ENCODE peak calls at places on chromosomes 3 and 15, in seven cellular contexts. One of them, this sample, is unnamed.

GRCh38 chr3:128867200-128868125 is 12.0 kb upstream of the ACAD9 start:
- DNase-seq in stimulated activated CD4-positive, alpha-beta T cell treated with anti-CD3 and anti-CD28 coated beads, Interleukin-2, amount 100 ng/mL, for 48 hours: no peak
- DNase-seq in HCEC 1CT: peak
- DNase-seq in GM20000: no peak
- DNase-seq in NCI-H187: no peak
- DNase-seq in NCI-H1092 treated with DMSO at 0.1 percent for 48 hours: no peak
- DNase-seq in body of pancreas: no peak
- DNase-seq in this sample: peak

GRCh38 chr3:107579372-107579771 is 56.6 kb downstream of the BBX start:
- DNase-seq in stimulated activated CD4-positive, alpha-beta T cell treated with anti-CD3 and anti-CD28 coated beads, Interleukin-2, amount 100 ng/mL, for 48 hours: no peak
- DNase-seq in HCEC 1CT: no peak
- DNase-seq in GM20000: no peak
- DNase-seq in NCI-H187: no peak
- DNase-seq in NCI-H1092 treated with DMSO at 0.1 percent for 48 hours: no peak
- DNase-seq in body of pancreas: no peak
- DNase-seq in this sample: no peak

GRCh38 chr3:55486101-55486856 is 827 bp downstream of the WNT5A start:
- DNase-seq in stimulated activated CD4-positive, alpha-beta T cell treated with anti-CD3 and anti-CD28 coated beads, Interleukin-2, amount 100 ng/mL, for 48 hours: no peak
- DNase-seq in HCEC 1CT: peak
- DNase-seq in GM20000: no peak
- DNase-seq in NCI-H187: no peak
- DNase-seq in NCI-H1092 treated with DMSO at 0.1 percent for 48 hours: peak
- DNase-seq in body of pancreas: peak
- DNase-seq in this sample: peak

GRCh38 chr15:72861511-72861910 is 78.0 kb upstream of the ADPGK start:
- DNase-seq in stimulated activated CD4-positive, alpha-beta T cell treated with anti-CD3 and anti-CD28 coated beads, Interleukin-2, amount 100 ng/mL, for 48 hours: no peak
- DNase-seq in HCEC 1CT: no peak
- DNase-seq in GM20000: no peak
- DNase-seq in NCI-H187: no peak
- DNase-seq in NCI-H1092 treated with DMSO at 0.1 percent for 48 hours: no peak
- DNase-seq in body of pancreas: no peak
- DNase-seq in this sample: no peak

GRCh38 chr3:107753988-107754387 is 231.2 kb downstream of the BBX start:
- DNase-seq in stimulated activated CD4-positive, alpha-beta T cell treated with anti-CD3 and anti-CD28 coated beads, Interleukin-2, amount 100 ng/mL, for 48 hours: no peak
- DNase-seq in HCEC 1CT: no peak
- DNase-seq in GM20000: no peak
- DNase-seq in NCI-H187: no peak
- DNase-seq in NCI-H1092 treated with DMSO at 0.1 percent for 48 hours: no peak
- DNase-seq in body of pancreas: no peak
- DNase-seq in this sample: no peak

GRCh38 chr15:86568378-86568777 is 488.7 kb downstream of the AGBL1 start:
- DNase-seq in stimulated activated CD4-positive, alpha-beta T cell treated with anti-CD3 and anti-CD28 coated beads, Interleukin-2, amount 100 ng/mL, for 48 hours: no peak
- DNase-seq in HCEC 1CT: no peak
- DNase-seq in GM20000: no peak
- DNase-seq in NCI-H187: no peak
- DNase-seq in NCI-H1092 treated with DMSO at 0.1 percent for 48 hours: no peak
- DNase-seq in body of pancreas: no peak
- DNase-seq in this sample: no peak

GRCh38 chr3:50112462-50112861 is 23.7 kb downstream of the RBM5 start:
- DNase-seq in stimulated activated CD4-positive, alpha-beta T cell treated with anti-CD3 and anti-CD28 coated beads, Interleukin-2, amount 100 ng/mL, for 48 hours: no peak
- DNase-seq in HCEC 1CT: no peak
- DNase-seq in GM20000: no peak
- DNase-seq in NCI-H187: peak
- DNase-seq in NCI-H1092 treated with DMSO at 0.1 percent for 48 hours: no peak
- DNase-seq in body of pancreas: no peak
- DNase-seq in this sample: no peak

GRCh38 chr3:185744997-185745843 is 79.6 kb downstream of the IGF2BP2 start:
- DNase-seq in stimulated activated CD4-positive, alpha-beta T cell treated with anti-CD3 and anti-CD28 coated beads, Interleukin-2, amount 100 ng/mL, for 48 hours: no peak
- DNase-seq in HCEC 1CT: peak
- DNase-seq in GM20000: peak
- DNase-seq in NCI-H187: no peak
- DNase-seq in NCI-H1092 treated with DMSO at 0.1 percent for 48 hours: no peak
- DNase-seq in body of pancreas: no peak
- DNase-seq in this sample: peak

GRCh38 chr3:37862219-37862711 is 585 bp downstream of the CTDSPL start:
- DNase-seq in stimulated activated CD4-positive, alpha-beta T cell treated with anti-CD3 and anti-CD28 coated beads, Interleukin-2, amount 100 ng/mL, for 48 hours: peak
- DNase-seq in HCEC 1CT: peak
- DNase-seq in GM20000: peak
- DNase-seq in NCI-H187: no peak
- DNase-seq in NCI-H1092 treated with DMSO at 0.1 percent for 48 hours: no peak
- DNase-seq in body of pancreas: peak
- DNase-seq in this sample: peak

GRCh38 chr3:50575372-50575771 is 6.0 kb downstream of the HEMK1 start:
- DNase-seq in stimulated activated CD4-positive, alpha-beta T cell treated with anti-CD3 and anti-CD28 coated beads, Interleukin-2, amount 100 ng/mL, for 48 hours: no peak
- DNase-seq in HCEC 1CT: no peak
- DNase-seq in GM20000: no peak
- DNase-seq in NCI-H187: no peak
- DNase-seq in NCI-H1092 treated with DMSO at 0.1 percent for 48 hours: no peak
- DNase-seq in body of pancreas: no peak
- DNase-seq in this sample: peak

GRCh38 chr3:160052385-160053047 is 63.9 kb downstream of the IL12A start:
- DNase-seq in stimulated activated CD4-positive, alpha-beta T cell treated with anti-CD3 and anti-CD28 coated beads, Interleukin-2, amount 100 ng/mL, for 48 hours: no peak
- DNase-seq in HCEC 1CT: no peak
- DNase-seq in GM20000: no peak
- DNase-seq in NCI-H187: no peak
- DNase-seq in NCI-H1092 treated with DMSO at 0.1 percent for 48 hours: no peak
- DNase-seq in body of pancreas: peak
- DNase-seq in this sample: no peak

GRCh38 chr3:83226751-83227150 is 1465.3 kb upstream of the GBE1 start:
- DNase-seq in stimulated activated CD4-positive, alpha-beta T cell treated with anti-CD3 and anti-CD28 coated beads, Interleukin-2, amount 100 ng/mL, for 48 hours: no peak
- DNase-seq in HCEC 1CT: no peak
- DNase-seq in GM20000: no peak
- DNase-seq in NCI-H187: no peak
- DNase-seq in NCI-H1092 treated with DMSO at 0.1 percent for 48 hours: no peak
- DNase-seq in body of pancreas: no peak
- DNase-seq in this sample: no peak

GRCh38 chr3:150421256-150421655 is 13.2 kb downstream of the TSC22D2 start:
- DNase-seq in stimulated activated CD4-positive, alpha-beta T cell treated with anti-CD3 and anti-CD28 coated beads, Interleukin-2, amount 100 ng/mL, for 48 hours: no peak
- DNase-seq in HCEC 1CT: no peak
- DNase-seq in GM20000: no peak
- DNase-seq in NCI-H187: no peak
- DNase-seq in NCI-H1092 treated with DMSO at 0.1 percent for 48 hours: no peak
- DNase-seq in body of pancreas: no peak
- DNase-seq in this sample: no peak

GRCh38 chr15:51708013-51708412 is 26.7 kb downstream of the SCG3 start:
- DNase-seq in stimulated activated CD4-positive, alpha-beta T cell treated with anti-CD3 and anti-CD28 coated beads, Interleukin-2, amount 100 ng/mL, for 48 hours: no peak
- DNase-seq in HCEC 1CT: no peak
- DNase-seq in GM20000: no peak
- DNase-seq in NCI-H187: no peak
- DNase-seq in NCI-H1092 treated with DMSO at 0.1 percent for 48 hours: peak
- DNase-seq in body of pancreas: peak
- DNase-seq in this sample: no peak

GRCh38 chr15:83714888-83715287 is 61.0 kb downstream of the ADAMTSL3 start:
- DNase-seq in stimulated activated CD4-positive, alpha-beta T cell treated with anti-CD3 and anti-CD28 coated beads, Interleukin-2, amount 100 ng/mL, for 48 hours: no peak
- DNase-seq in HCEC 1CT: no peak
- DNase-seq in GM20000: no peak
- DNase-seq in NCI-H187: no peak
- DNase-seq in NCI-H1092 treated with DMSO at 0.1 percent for 48 hours: no peak
- DNase-seq in body of pancreas: no peak
- DNase-seq in this sample: no peak

GRCh38 chr3:139343895-139344856 is at the start of gene MRPS22:
- DNase-seq in stimulated activated CD4-positive, alpha-beta T cell treated with anti-CD3 and anti-CD28 coated beads, Interleukin-2, amount 100 ng/mL, for 48 hours: peak
- DNase-seq in HCEC 1CT: peak
- DNase-seq in GM20000: peak
- DNase-seq in NCI-H187: peak
- DNase-seq in NCI-H1092 treated with DMSO at 0.1 percent for 48 hours: peak
- DNase-seq in body of pancreas: peak
- DNase-seq in this sample: peak

GRCh38 chr15:26744894-26745293 is 28.0 kb downstream of the GABRB3 start:
- DNase-seq in stimulated activated CD4-positive, alpha-beta T cell treated with anti-CD3 and anti-CD28 coated beads, Interleukin-2, amount 100 ng/mL, for 48 hours: no peak
- DNase-seq in HCEC 1CT: no peak
- DNase-seq in GM20000: no peak
- DNase-seq in NCI-H187: no peak
- DNase-seq in NCI-H1092 treated with DMSO at 0.1 percent for 48 hours: no peak
- DNase-seq in body of pancreas: no peak
- DNase-seq in this sample: no peak

GRCh38 chr3:165920984-165921383 is 83.8 kb upstream of the BCHE start:
- DNase-seq in stimulated activated CD4-positive, alpha-beta T cell treated with anti-CD3 and anti-CD28 coated beads, Interleukin-2, amount 100 ng/mL, for 48 hours: no peak
- DNase-seq in HCEC 1CT: no peak
- DNase-seq in GM20000: no peak
- DNase-seq in NCI-H187: no peak
- DNase-seq in NCI-H1092 treated with DMSO at 0.1 percent for 48 hours: no peak
- DNase-seq in body of pancreas: no peak
- DNase-seq in this sample: no peak

GRCh38 chr15:81292516-81293001 is 31.4 kb downstream of the STARD5 start:
- DNase-seq in stimulated activated CD4-positive, alpha-beta T cell treated with anti-CD3 and anti-CD28 coated beads, Interleukin-2, amount 100 ng/mL, for 48 hours: no peak
- DNase-seq in HCEC 1CT: no peak
- DNase-seq in GM20000: peak
- DNase-seq in NCI-H187: no peak
- DNase-seq in NCI-H1092 treated with DMSO at 0.1 percent for 48 hours: no peak
- DNase-seq in body of pancreas: no peak
- DNase-seq in this sample: no peak

GRCh38 chr15:75170711-75171341 is 30.9 kb upstream of the C15orf39 start:
- DNase-seq in stimulated activated CD4-positive, alpha-beta T cell treated with anti-CD3 and anti-CD28 coated beads, Interleukin-2, amount 100 ng/mL, for 48 hours: no peak
- DNase-seq in HCEC 1CT: no peak
- DNase-seq in GM20000: no peak
- DNase-seq in NCI-H187: no peak
- DNase-seq in NCI-H1092 treated with DMSO at 0.1 percent for 48 hours: no peak
- DNase-seq in body of pancreas: peak
- DNase-seq in this sample: peak

GRCh38 chr15:45457215-45457614 is 65.3 kb downstream of the SLC30A4 start:
- DNase-seq in stimulated activated CD4-positive, alpha-beta T cell treated with anti-CD3 and anti-CD28 coated beads, Interleukin-2, amount 100 ng/mL, for 48 hours: peak
- DNase-seq in HCEC 1CT: no peak
- DNase-seq in GM20000: no peak
- DNase-seq in NCI-H187: no peak
- DNase-seq in NCI-H1092 treated with DMSO at 0.1 percent for 48 hours: no peak
- DNase-seq in body of pancreas: peak
- DNase-seq in this sample: no peak

GRCh38 chr15:66621491-66622467 is 56.0 kb upstream of the LCTL start:
- DNase-seq in stimulated activated CD4-positive, alpha-beta T cell treated with anti-CD3 and anti-CD28 coated beads, Interleukin-2, amount 100 ng/mL, for 48 hours: no peak
- DNase-seq in HCEC 1CT: no peak
- DNase-seq in GM20000: no peak
- DNase-seq in NCI-H187: no peak
- DNase-seq in NCI-H1092 treated with DMSO at 0.1 percent for 48 hours: no peak
- DNase-seq in body of pancreas: no peak
- DNase-seq in this sample: peak

GRCh38 chr3:37608061-37608702 is 253.5 kb upstream of the CTDSPL start:
- DNase-seq in stimulated activated CD4-positive, alpha-beta T cell treated with anti-CD3 and anti-CD28 coated beads, Interleukin-2, amount 100 ng/mL, for 48 hours: no peak
- DNase-seq in HCEC 1CT: peak
- DNase-seq in GM20000: no peak
- DNase-seq in NCI-H187: no peak
- DNase-seq in NCI-H1092 treated with DMSO at 0.1 percent for 48 hours: no peak
- DNase-seq in body of pancreas: no peak
- DNase-seq in this sample: no peak

GRCh38 chr15:43121863-43122262 is 11.5 kb upstream of the TMEM62 start:
- DNase-seq in stimulated activated CD4-positive, alpha-beta T cell treated with anti-CD3 and anti-CD28 coated beads, Interleukin-2, amount 100 ng/mL, for 48 hours: no peak
- DNase-seq in HCEC 1CT: no peak
- DNase-seq in GM20000: no peak
- DNase-seq in NCI-H187: no peak
- DNase-seq in NCI-H1092 treated with DMSO at 0.1 percent for 48 hours: no peak
- DNase-seq in body of pancreas: no peak
- DNase-seq in this sample: no peak

GRCh38 chr3:26579126-26579525 is 43.4 kb upstream of the LRRC3B start:
- DNase-seq in stimulated activated CD4-positive, alpha-beta T cell treated with anti-CD3 and anti-CD28 coated beads, Interleukin-2, amount 100 ng/mL, for 48 hours: no peak
- DNase-seq in HCEC 1CT: no peak
- DNase-seq in GM20000: no peak
- DNase-seq in NCI-H187: no peak
- DNase-seq in NCI-H1092 treated with DMSO at 0.1 percent for 48 hours: no peak
- DNase-seq in body of pancreas: no peak
- DNase-seq in this sample: no peak

GRCh38 chr15:41610048-41610447 is 50.2 kb upstream of the MGA start:
- DNase-seq in stimulated activated CD4-positive, alpha-beta T cell treated with anti-CD3 and anti-CD28 coated beads, Interleukin-2, amount 100 ng/mL, for 48 hours: no peak
- DNase-seq in HCEC 1CT: no peak
- DNase-seq in GM20000: no peak
- DNase-seq in NCI-H187: no peak
- DNase-seq in NCI-H1092 treated with DMSO at 0.1 percent for 48 hours: no peak
- DNase-seq in body of pancreas: no peak
- DNase-seq in this sample: no peak

GRCh38 chr3:15636028-15636709 is 34.6 kb downstream of the BTD start:
- DNase-seq in stimulated activated CD4-positive, alpha-beta T cell treated with anti-CD3 and anti-CD28 coated beads, Interleukin-2, amount 100 ng/mL, for 48 hours: no peak
- DNase-seq in HCEC 1CT: peak
- DNase-seq in GM20000: no peak
- DNase-seq in NCI-H187: no peak
- DNase-seq in NCI-H1092 treated with DMSO at 0.1 percent for 48 hours: no peak
- DNase-seq in body of pancreas: no peak
- DNase-seq in this sample: peak

GRCh38 chr3:184632551-184632950 is 71.0 kb downstream of the EPHB3 start:
- DNase-seq in stimulated activated CD4-positive, alpha-beta T cell treated with anti-CD3 and anti-CD28 coated beads, Interleukin-2, amount 100 ng/mL, for 48 hours: no peak
- DNase-seq in HCEC 1CT: no peak
- DNase-seq in GM20000: no peak
- DNase-seq in NCI-H187: no peak
- DNase-seq in NCI-H1092 treated with DMSO at 0.1 percent for 48 hours: no peak
- DNase-seq in body of pancreas: no peak
- DNase-seq in this sample: no peak

GRCh38 chr3:57557088-57557537 is 1.0 kb downstream of the PDE12 start:
- DNase-seq in stimulated activated CD4-positive, alpha-beta T cell treated with anti-CD3 and anti-CD28 coated beads, Interleukin-2, amount 100 ng/mL, for 48 hours: peak
- DNase-seq in HCEC 1CT: peak
- DNase-seq in GM20000: peak
- DNase-seq in NCI-H187: no peak
- DNase-seq in NCI-H1092 treated with DMSO at 0.1 percent for 48 hours: no peak
- DNase-seq in body of pancreas: peak
- DNase-seq in this sample: peak

GRCh38 chr3:173823911-173824460 is 426.4 kb downstream of the NLGN1 start:
- DNase-seq in stimulated activated CD4-positive, alpha-beta T cell treated with anti-CD3 and anti-CD28 coated beads, Interleukin-2, amount 100 ng/mL, for 48 hours: no peak
- DNase-seq in HCEC 1CT: no peak
- DNase-seq in GM20000: no peak
- DNase-seq in NCI-H187: no peak
- DNase-seq in NCI-H1092 treated with DMSO at 0.1 percent for 48 hours: no peak
- DNase-seq in body of pancreas: no peak
- DNase-seq in this sample: peak

GRCh38 chr3:17544632-17545031 is 197.8 kb downstream of the TBC1D5 start:
- DNase-seq in stimulated activated CD4-positive, alpha-beta T cell treated with anti-CD3 and anti-CD28 coated beads, Interleukin-2, amount 100 ng/mL, for 48 hours: no peak
- DNase-seq in HCEC 1CT: peak
- DNase-seq in GM20000: no peak
- DNase-seq in NCI-H187: no peak
- DNase-seq in NCI-H1092 treated with DMSO at 0.1 percent for 48 hours: no peak
- DNase-seq in body of pancreas: no peak
- DNase-seq in this sample: no peak

GRCh38 chr3:109161487-109162108 is 25.1 kb downstream of the C3orf85 start:
- DNase-seq in stimulated activated CD4-positive, alpha-beta T cell treated with anti-CD3 and anti-CD28 coated beads, Interleukin-2, amount 100 ng/mL, for 48 hours: no peak
- DNase-seq in HCEC 1CT: no peak
- DNase-seq in GM20000: no peak
- DNase-seq in NCI-H187: no peak
- DNase-seq in NCI-H1092 treated with DMSO at 0.1 percent for 48 hours: no peak
- DNase-seq in body of pancreas: no peak
- DNase-seq in this sample: no peak

GRCh38 chr3:66047321-66048050 is 8.8 kb upstream of the MAGI1 start:
- DNase-seq in stimulated activated CD4-positive, alpha-beta T cell treated with anti-CD3 and anti-CD28 coated beads, Interleukin-2, amount 100 ng/mL, for 48 hours: no peak
- DNase-seq in HCEC 1CT: peak
- DNase-seq in GM20000: no peak
- DNase-seq in NCI-H187: no peak
- DNase-seq in NCI-H1092 treated with DMSO at 0.1 percent for 48 hours: no peak
- DNase-seq in body of pancreas: no peak
- DNase-seq in this sample: peak

GRCh38 chr15:101201411-101202174 is 50.3 kb downstream of the CHSY1 start:
- DNase-seq in stimulated activated CD4-positive, alpha-beta T cell treated with anti-CD3 and anti-CD28 coated beads, Interleukin-2, amount 100 ng/mL, for 48 hours: no peak
- DNase-seq in HCEC 1CT: peak
- DNase-seq in GM20000: no peak
- DNase-seq in NCI-H187: no peak
- DNase-seq in NCI-H1092 treated with DMSO at 0.1 percent for 48 hours: no peak
- DNase-seq in body of pancreas: peak
- DNase-seq in this sample: peak

GRCh38 chr3:43733459-43734384 is 43.0 kb downstream of the ABHD5 start:
- DNase-seq in stimulated activated CD4-positive, alpha-beta T cell treated with anti-CD3 and anti-CD28 coated beads, Interleukin-2, amount 100 ng/mL, for 48 hours: no peak
- DNase-seq in HCEC 1CT: peak
- DNase-seq in GM20000: no peak
- DNase-seq in NCI-H187: no peak
- DNase-seq in NCI-H1092 treated with DMSO at 0.1 percent for 48 hours: no peak
- DNase-seq in body of pancreas: peak
- DNase-seq in this sample: peak

GRCh38 chr15:77048135-77048866 is 22.6 kb downstream of the TSPAN3 start:
- DNase-seq in stimulated activated CD4-positive, alpha-beta T cell treated with anti-CD3 and anti-CD28 coated beads, Interleukin-2, amount 100 ng/mL, for 48 hours: no peak
- DNase-seq in HCEC 1CT: no peak
- DNase-seq in GM20000: no peak
- DNase-seq in NCI-H187: no peak
- DNase-seq in NCI-H1092 treated with DMSO at 0.1 percent for 48 hours: no peak
- DNase-seq in body of pancreas: no peak
- DNase-seq in this sample: peak

GRCh38 chr15:41603941-41604660 is 45.1 kb downstream of the TYRO3 start:
- DNase-seq in stimulated activated CD4-positive, alpha-beta T cell treated with anti-CD3 and anti-CD28 coated beads, Interleukin-2, amount 100 ng/mL, for 48 hours: peak
- DNase-seq in HCEC 1CT: peak
- DNase-seq in GM20000: peak
- DNase-seq in NCI-H187: no peak
- DNase-seq in NCI-H1092 treated with DMSO at 0.1 percent for 48 hours: peak
- DNase-seq in body of pancreas: peak
- DNase-seq in this sample: peak

GRCh38 chr3:30596161-30596560 is 10.2 kb upstream of the TGFBR2 start:
- DNase-seq in stimulated activated CD4-positive, alpha-beta T cell treated with anti-CD3 and anti-CD28 coated beads, Interleukin-2, amount 100 ng/mL, for 48 hours: no peak
- DNase-seq in HCEC 1CT: no peak
- DNase-seq in GM20000: no peak
- DNase-seq in NCI-H187: no peak
- DNase-seq in NCI-H1092 treated with DMSO at 0.1 percent for 48 hours: no peak
- DNase-seq in body of pancreas: no peak
- DNase-seq in this sample: peak